ENCODE peak calls at places on chromosomes 11 and 22, in five cellular contexts. W, T, A, K and X are unnamed samples.

GRCh38 chr22:29072979-29073617 is at the start of gene KREMEN1:
- DNase-seq in W (no peak), T (no peak), A (peak), K (no peak), X (no peak)

GRCh38 chr11:13375798-13376197 is 87.2 kb downstream of the BTBD10 start:
- DNase-seq in W (no peak), T (no peak), A (no peak), K (no peak), X (no peak)

GRCh38 chr11:94735907-94736306 is 32.2 kb upstream of the AMOTL1 start:
- DNase-seq in W (no peak), T (no peak), A (no peak), K (no peak), X (no peak)

GRCh38 chr11:106624377-106624776 is 393.9 kb downstream of the GUCY1A2 start:
- DNase-seq in W (no peak), T (no peak), A (no peak), K (no peak), X (no peak)

GRCh38 chr11:45285931-45286632 is at the start of gene SYT13:
- DNase-seq in W (no peak), T (no peak), A (peak), K (peak), X (no peak)

GRCh38 chr11:130070829-130071205 is 1.1 kb downstream of the APLP2 start:
- DNase-seq in W (no peak), T (no peak), A (peak), K (peak), X (no peak)

GRCh38 chr11:66676931-66677598 is 622 bp downstream of the RBM4B start:
- DNase-seq in W (no peak), T (no peak), A (no peak), K (no peak), X (no peak)

GRCh38 chr22:50309601-50309991 is 2.1 kb upstream of the PLXNB2 start:
- DNase-seq in W (no peak), T (no peak), A (peak), K (no peak), X (no peak)

GRCh38 chr11:83070878-83071640 is 638 bp downstream of the RAB30 start:
- DNase-seq in W (no peak), T (peak), A (peak), K (peak), X (no peak)

GRCh38 chr11:126542621-126543020 is 187.1 kb downstream of the ST3GAL4 start:
- DNase-seq in W (no peak), T (no peak), A (no peak), K (no peak), X (no peak)

DNA sequence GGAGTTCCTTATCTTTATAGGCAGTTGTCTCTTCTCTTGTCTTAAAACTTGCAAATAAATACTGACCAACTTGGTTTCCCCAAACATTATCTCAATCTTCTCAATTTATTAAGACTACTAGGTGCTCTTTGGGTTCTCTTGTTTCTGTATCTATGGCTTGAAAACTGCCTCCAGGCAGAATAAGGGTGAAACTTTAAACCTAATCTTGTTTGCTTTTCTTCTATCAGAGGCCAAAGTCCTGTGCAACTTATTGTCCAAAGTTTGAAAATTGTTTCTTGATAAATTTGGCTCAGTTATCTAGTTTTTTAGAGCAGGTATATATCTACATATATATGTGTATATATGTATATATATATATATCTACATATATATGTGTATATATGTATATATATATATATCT is 110.1 kb upstream of the ANO5 start:
- DNase-seq in W (no peak), T (no peak), A (no peak), K (no peak), X (no peak)
- TF ChIP-seq CTCF in W (no peak), T (no peak), A (no peak), K (no peak), X (no peak)

DNA sequence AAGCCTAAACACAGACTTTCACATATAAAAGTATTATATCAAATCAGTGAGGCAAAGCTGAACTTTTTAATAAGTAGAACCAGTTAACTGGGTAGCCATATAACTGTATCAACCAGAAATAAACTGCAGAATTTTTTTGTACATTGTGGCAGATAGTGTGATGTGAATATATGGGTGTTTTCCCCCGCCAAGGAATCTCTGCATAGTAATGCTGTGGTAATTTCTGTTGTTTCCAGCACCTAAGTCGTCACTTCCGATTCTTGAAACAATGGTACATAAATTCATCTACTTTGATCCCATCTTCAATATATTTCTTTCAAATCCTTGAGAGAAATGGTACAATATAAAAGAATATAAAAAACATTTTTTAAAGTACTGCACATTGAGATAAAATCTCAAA is 39.6 kb downstream of the NARS2 start:
- DNase-seq in W (no peak), T (no peak), A (no peak), K (no peak), X (no peak)
- H3K4me3 ChIP-seq in W (no peak), T (no peak), A (no peak), K (no peak), X (no peak)

DNA sequence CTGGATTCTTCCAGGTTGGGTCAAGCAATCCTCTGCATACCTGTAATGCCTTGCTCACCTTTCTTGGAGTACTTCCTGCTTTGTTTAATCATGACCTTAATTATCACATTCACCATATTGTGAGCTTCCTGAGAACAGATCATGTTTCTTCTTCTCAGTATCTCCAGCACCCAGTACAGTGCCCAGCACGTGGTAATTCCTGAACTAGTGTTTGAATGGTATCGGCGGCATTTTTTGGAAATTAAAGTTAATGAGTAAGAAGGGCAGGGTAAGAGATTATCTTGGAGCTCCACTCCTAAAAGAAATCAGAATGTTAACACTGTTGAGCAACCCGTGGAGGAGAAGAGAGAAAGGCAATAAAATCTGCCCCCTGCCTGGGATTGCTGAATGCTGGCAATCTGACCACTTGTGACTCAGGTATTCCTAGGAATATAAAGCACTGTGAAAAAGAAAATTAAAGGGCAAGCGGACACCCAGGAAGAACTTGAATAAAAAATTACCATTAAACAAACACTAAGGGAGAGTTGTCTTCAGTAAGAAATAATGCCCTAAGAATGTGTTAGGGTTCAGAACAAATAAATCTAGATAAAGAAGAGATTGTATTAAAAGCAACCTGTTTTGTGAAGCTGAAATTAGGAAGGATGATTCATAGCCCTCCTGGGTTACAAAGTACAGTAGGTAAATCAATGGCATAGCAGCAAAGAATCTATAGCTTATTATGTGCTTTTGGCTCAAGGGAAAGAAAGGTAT is 92.9 kb downstream of the PDHX start:
- DNase-seq in W (peak), T (no peak), A (no peak), K (no peak), X (peak)
- TF ChIP-seq CTCF in W (no peak), T (no peak), A (no peak), K (no peak), X (no peak)

DNA sequence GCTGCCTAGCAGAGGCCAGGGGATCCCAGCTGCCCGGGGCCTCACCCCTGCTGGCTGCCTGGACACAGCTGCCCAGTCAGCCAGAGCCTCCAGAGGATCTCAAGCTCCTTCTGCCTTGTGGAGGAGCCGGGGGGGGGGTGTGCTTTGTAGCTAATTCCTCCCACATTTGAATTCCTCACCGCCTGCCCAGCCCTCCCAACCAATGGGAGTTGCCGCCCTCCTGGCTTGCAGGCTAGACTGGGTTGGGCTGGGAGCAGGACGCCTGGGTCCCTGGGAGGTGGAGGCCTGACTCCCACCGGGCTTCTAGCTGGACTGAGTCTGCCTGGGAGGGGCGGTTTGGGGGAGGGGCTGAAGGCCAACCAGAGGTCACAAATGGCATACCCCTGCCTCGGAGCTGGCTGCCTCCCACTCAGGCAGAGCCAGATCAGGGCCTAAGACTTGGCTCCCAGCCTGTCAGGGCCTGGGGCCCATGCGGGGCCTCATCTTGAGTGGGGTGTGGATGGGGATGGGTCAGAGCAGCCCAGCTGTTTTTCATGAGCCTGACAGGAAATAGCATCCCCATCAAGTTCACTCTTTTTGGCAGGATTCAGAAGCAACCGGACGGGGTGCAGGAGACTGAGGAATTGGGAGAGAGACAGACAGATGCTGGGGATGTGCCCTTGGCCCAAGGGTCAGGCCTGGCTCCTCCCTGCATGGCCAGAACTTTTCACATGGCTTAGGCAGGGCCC is 29.2 kb upstream of the PDE2A start:
- DNase-seq in W (no peak), T (no peak), A (peak), K (peak), X (peak)
- H3K4me3 ChIP-seq in W (no peak), T (peak), A (no peak), K (no peak), X (no peak)

GRCh38 chr11:112661571-112661970 is 299.6 kb upstream of the NCAM1 start:
- DNase-seq in W (no peak), T (no peak), A (no peak), K (no peak), X (no peak)
- TF ChIP-seq CTCF in W (no peak), T (no peak), A (no peak), K (no peak), X (no peak)

GRCh38 chr11:101741479-101742175 is 157.8 kb upstream of the TRPC6 start:
- DNase-seq in W (no peak), T (no peak), A (no peak), K (no peak), X (no peak)

GRCh38 chr11:101738494-101738893 is 154.7 kb upstream of the TRPC6 start:
- DNase-seq in W (no peak), T (no peak), A (no peak), K (no peak), X (no peak)
- H3K4me3 ChIP-seq in W (no peak), T (no peak), A (no peak), K (no peak), X (no peak)